ENCODE peak calls at places on chromosomes 2 and 18, in seven cellular contexts. J, Z, R, U, E, M and Q are unnamed samples.

GRCh38 chr18:4510709-4511108 is 55.6 kb upstream of the DLGAP1 start:
- DNase-seq in J (no peak), Z (no peak), R (no peak), U (peak), E (peak), M (no peak), Q (no peak)

GRCh38 chr18:23825496-23825895 is 136.2 kb downstream of the LAMA3 start:
- DNase-seq in J (no peak), Z (no peak), R (no peak), U (peak), E (no peak), M (no peak), Q (no peak)

GRCh38 chr2:86211033-86211795 is 12.0 kb downstream of the MRPL35 start:
- DNase-seq in J (no peak), Z (no peak), R (no peak), U (no peak), E (no peak), M (no peak), Q (no peak)

GRCh38 chr18:40851014-40851429 is 1104.0 kb upstream of the PIK3C3 start:
- DNase-seq in J (peak), Z (no peak), R (peak), U (peak), E (no peak), M (no peak), Q (peak)

GRCh38 chr2:54773838-54774237 is 50.4 kb downstream of the EML6 start:
- DNase-seq in J (no peak), Z (no peak), R (no peak), U (peak), E (no peak), M (no peak), Q (peak)

GRCh38 chr18:79883461-79884295 is 67.8 kb downstream of the SLC66A2 start:
- DNase-seq in J (no peak), Z (no peak), R (no peak), U (no peak), E (no peak), M (no peak), Q (no peak)

GRCh38 chr18:354003-354402 is 86.2 kb upstream of the THOC1 start:
- DNase-seq in J (no peak), Z (no peak), R (no peak), U (peak), E (no peak), M (no peak), Q (no peak)

GRCh38 chr2:137093116-137093515 is 327.8 kb downstream of the THSD7B start:
- DNase-seq in J (no peak), Z (no peak), R (no peak), U (no peak), E (no peak), M (no peak), Q (no peak)

GRCh38 chr2:124147552-124147951 is 122.5 kb downstream of the CNTNAP5 start:
- DNase-seq in J (no peak), Z (no peak), R (no peak), U (no peak), E (no peak), M (no peak), Q (no peak)

GRCh38 chr18:12726774-12727550 is 24.1 kb downstream of the PSMG2 start:
- DNase-seq in J (peak), Z (no peak), R (peak), U (peak), E (peak), M (no peak), Q (peak)

GRCh38 chr2:139259422-139260051 is 479.3 kb upstream of the NXPH2 start:
- DNase-seq in J (no peak), Z (no peak), R (no peak), U (no peak), E (no peak), M (no peak), Q (no peak)

GRCh38 chr2:98821629-98822135 is 90.8 kb upstream of the MGAT4A start:
- DNase-seq in J (no peak), Z (no peak), R (no peak), U (no peak), E (no peak), M (no peak), Q (no peak)

GRCh38 chr2:11387831-11388230 is 43.4 kb upstream of the ROCK2 start:
- DNase-seq in J (no peak), Z (no peak), R (peak), U (no peak), E (no peak), M (no peak), Q (no peak)

GRCh38 chr2:56008661-56009411 is 85.3 kb upstream of the EFEMP1 start:
- DNase-seq in J (peak), Z (peak), R (no peak), U (peak), E (no peak), M (no peak), Q (peak)

GRCh38 chr2:171626949-171627348 is 60.3 kb upstream of the DYNC1I2 start:
- DNase-seq in J (no peak), Z (no peak), R (no peak), U (no peak), E (no peak), M (no peak), Q (no peak)

GRCh38 chr2:156339110-156339847 is 6.8 kb upstream of the NR4A2 start:
- DNase-seq in J (no peak), Z (no peak), R (peak), U (no peak), E (no peak), M (no peak), Q (no peak)

GRCh38 chr2:26561918-26562810 is 79.0 kb downstream of the CIB4 start:
- DNase-seq in J (no peak), Z (peak), R (peak), U (peak), E (peak), M (no peak), Q (peak)

GRCh38 chr2:75710220-75710576 is 517 bp downstream of the GCFC2 start:
- DNase-seq in J (no peak), Z (no peak), R (no peak), U (no peak), E (no peak), M (no peak), Q (no peak)

GRCh38 chr2:75710577-75711253 is at the start of gene GCFC2:
- DNase-seq in J (peak), Z (peak), R (peak), U (peak), E (peak), M (peak), Q (peak)

GRCh38 chr2:75707901-75708300 is 2.8 kb downstream of the GCFC2 start:
- DNase-seq in J (peak), Z (no peak), R (no peak), U (peak), E (no peak), M (no peak), Q (peak)

GRCh38 chr2:75705921-75706320 is 4.8 kb downstream of the GCFC2 start:
- DNase-seq in J (peak), Z (no peak), R (no peak), U (no peak), E (no peak), M (no peak), Q (peak)

GRCh38 chr2:75709297-75709696 is 1.4 kb downstream of the GCFC2 start:
- DNase-seq in J (no peak), Z (no peak), R (no peak), U (peak), E (peak), M (no peak), Q (no peak)
- H3K4me3 ChIP-seq in J (no peak), Z (peak), R (peak), U (peak), E (peak), M (peak), Q (peak)

DNA sequence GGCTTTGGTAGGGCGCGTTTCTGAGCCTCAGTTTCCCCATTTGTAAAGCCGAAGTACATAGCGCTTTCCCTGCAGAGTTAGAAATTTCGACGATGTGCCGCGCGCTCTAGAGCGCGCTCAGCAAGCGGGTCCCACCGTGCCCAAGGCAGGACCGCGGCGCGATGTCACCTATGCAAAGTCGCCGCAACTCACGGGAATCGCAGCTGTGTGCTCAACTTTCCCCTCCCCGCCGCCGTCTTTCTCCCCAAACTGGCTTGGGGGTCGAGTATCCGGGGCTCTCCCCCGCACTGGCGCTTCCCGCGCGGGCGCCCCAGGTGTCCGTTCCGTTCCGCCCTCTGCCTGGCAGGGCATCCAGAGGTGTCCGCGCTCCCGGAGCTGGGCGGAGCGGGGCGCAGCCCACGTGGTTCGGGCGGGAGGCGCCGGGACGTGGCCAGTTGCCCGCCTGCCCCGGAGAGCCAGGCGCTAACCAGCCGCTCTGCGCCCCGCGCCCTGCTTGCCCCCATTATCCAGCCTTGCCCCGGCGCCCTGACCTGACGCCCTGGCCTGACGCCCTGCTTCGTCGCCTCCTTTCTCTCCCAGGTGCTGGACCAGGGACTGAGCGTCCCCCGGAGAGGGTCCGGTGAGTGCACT is at the start of gene MLPH:
- DNase-seq in J (peak), Z (peak), R (peak), U (peak), E (no peak), M (no peak), Q (peak)
- H3K4me3 ChIP-seq in J (peak), Z (peak), R (peak), U (peak), E (no peak), M (peak), Q (peak)

GRCh38 chr2:240579071-240579762 is 7.3 kb upstream of the CAPN10 start:
- DNase-seq in J (no peak), Z (no peak), R (no peak), U (no peak), E (no peak), M (no peak), Q (no peak)

GRCh38 chr2:240578488-240578887 is 8.0 kb upstream of the CAPN10 start:
- DNase-seq in J (no peak), Z (no peak), R (no peak), U (no peak), E (no peak), M (no peak), Q (no peak)

GRCh38 chr2:240581811-240582210 is 4.7 kb upstream of the CAPN10 start:
- DNase-seq in J (no peak), Z (no peak), R (no peak), U (no peak), E (no peak), M (no peak), Q (no peak)

GRCh38 chr2:240578110-240578450 is 8.5 kb upstream of the CAPN10 start:
- DNase-seq in J (no peak), Z (peak), R (no peak), U (no peak), E (no peak), M (no peak), Q (no peak)

GRCh38 chr2:240579771-240580614 is 6.5 kb upstream of the CAPN10 start:
- DNase-seq in J (peak), Z (no peak), R (peak), U (peak), E (peak), M (no peak), Q (peak)
- H3K4me3 ChIP-seq in J (no peak), Z (no peak), R (peak), U (no peak), E (no peak), M (no peak), Q (no peak)

DNA sequence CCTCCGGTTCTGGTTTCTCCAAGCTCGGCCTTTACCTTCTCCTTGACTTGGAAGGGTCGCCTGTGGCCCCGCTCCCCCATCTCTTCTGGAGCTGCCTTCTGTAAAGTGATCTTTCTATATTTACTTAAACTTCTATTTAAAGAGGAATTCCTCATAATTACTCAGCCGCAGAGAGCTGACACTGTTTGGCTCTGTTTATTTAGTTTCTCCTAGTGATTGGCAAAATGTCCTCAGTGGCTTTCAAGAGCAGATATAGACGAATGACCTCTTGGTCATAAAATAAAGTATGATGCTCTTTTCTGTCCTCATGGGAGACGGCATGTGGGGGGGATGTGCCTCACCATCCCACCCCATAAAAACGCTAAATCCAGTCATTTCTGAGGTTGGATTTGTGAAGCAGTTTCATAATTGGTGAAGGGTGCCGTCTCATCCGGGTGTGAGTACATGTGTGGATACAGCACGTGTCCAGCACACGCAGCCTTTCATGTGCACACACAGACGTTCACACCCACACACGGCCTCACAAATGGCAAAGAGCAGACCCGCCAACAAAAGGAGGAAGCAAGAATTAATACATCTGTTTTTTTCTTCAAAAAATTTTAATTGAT is 43.4 kb upstream of the SMAD7 start:
- DNase-seq in J (peak), Z (no peak), R (no peak), U (peak), E (no peak), M (no peak), Q (peak)
- H3K4me3 ChIP-seq in J (no peak), Z (no peak), R (no peak), U (no peak), E (no peak), M (no peak), Q (no peak)

GRCh38 chr2:233060500-233061006 is 411 bp downstream of the INPP5D start:
- DNase-seq in J (no peak), Z (no peak), R (peak), U (no peak), E (no peak), M (no peak), Q (no peak)
- H3K4me3 ChIP-seq in J (no peak), Z (peak), R (peak), U (no peak), E (peak), M (no peak), Q (no peak)

GRCh38 chr2:199911052-199911876 is at the start of gene C2orf69:
- DNase-seq in J (peak), Z (peak), R (peak), U (peak), E (peak), M (peak), Q (peak)
- H3K4me3 ChIP-seq in J (peak), Z (peak), R (peak), U (peak), E (peak), M (peak), Q (peak)

GRCh38 chr2:73215254-73215653 is 1.2 kb downstream of the SMYD5 start:
- DNase-seq in J (no peak), Z (no peak), R (no peak), U (no peak), E (no peak), M (no peak), Q (no peak)
- H3K4me3 ChIP-seq in J (no peak), Z (peak), R (peak), U (peak), E (peak), M (peak), Q (no peak)

DNA sequence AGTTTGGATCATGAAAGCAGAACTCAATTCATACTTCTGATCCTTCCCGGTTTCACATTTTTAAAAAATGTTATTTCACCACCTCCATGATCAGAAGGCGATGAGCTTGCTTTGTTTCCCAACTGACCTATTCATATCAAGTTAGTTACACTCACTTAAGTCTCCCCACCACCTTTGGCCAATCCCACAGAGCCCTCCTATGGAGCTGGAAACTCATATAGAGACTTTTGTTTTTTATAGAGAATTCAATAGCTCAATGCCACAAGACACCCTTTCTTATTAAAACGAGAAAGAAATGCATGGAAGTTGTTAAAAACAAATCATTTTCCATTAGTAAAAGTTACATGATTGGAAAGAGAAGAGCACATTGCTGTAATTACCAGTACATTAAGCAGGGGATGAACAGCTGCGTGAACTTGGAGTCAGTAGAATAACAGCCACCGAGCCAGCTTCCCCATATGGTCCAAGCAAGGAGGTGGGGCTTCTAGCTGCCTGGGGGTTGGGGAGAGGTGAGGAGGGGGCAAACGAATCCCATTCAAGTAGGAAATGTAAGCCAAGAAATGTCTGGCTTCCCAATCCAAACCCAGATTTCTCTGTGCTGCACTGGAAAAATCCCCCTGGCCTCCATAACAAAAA is 614.6 kb downstream of the IRS1 start:
- DNase-seq in J (peak), Z (peak), R (no peak), U (peak), E (no peak), M (no peak), Q (peak)
- H3K4me3 ChIP-seq in J (peak), Z (no peak), R (no peak), U (peak), E (no peak), M (peak), Q (peak)

DNA sequence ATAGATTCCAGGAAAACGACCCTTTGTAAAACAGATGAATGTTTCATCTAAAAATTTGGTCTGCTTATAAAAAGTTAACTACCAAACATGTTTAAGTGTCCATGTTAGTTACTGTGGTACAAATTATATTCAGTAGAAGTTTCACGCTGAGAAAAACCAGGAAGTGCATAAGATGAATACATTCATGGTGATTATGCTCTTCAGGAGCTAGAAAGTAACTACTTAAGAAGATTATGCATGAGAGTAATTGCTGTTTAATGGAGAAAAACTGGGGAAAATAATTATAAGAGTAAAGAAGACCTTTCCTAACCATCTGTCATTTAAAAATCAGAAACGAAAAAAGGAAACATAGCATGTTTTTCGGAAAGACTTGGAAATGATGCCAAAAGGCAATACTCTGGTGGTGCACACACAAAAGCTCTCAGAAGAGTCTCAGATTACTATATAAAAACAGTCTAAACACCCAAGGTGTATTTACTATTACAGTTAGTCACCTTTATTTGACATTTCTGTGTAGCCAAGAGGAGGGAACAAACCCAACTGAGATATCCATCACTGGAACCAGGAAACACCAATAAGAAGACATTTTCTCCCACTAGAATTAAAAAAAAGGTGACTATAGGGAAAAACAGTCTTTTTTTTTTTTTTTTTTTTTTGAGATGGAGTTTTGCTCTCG is 38.8 kb upstream of the METTL21A start:
- DNase-seq in J (no peak), Z (no peak), R (no peak), U (no peak), E (no peak), M (no peak), Q (no peak)
- H3K4me3 ChIP-seq in J (no peak), Z (no peak), R (no peak), U (no peak), E (no peak), M (no peak), Q (no peak)

DNA sequence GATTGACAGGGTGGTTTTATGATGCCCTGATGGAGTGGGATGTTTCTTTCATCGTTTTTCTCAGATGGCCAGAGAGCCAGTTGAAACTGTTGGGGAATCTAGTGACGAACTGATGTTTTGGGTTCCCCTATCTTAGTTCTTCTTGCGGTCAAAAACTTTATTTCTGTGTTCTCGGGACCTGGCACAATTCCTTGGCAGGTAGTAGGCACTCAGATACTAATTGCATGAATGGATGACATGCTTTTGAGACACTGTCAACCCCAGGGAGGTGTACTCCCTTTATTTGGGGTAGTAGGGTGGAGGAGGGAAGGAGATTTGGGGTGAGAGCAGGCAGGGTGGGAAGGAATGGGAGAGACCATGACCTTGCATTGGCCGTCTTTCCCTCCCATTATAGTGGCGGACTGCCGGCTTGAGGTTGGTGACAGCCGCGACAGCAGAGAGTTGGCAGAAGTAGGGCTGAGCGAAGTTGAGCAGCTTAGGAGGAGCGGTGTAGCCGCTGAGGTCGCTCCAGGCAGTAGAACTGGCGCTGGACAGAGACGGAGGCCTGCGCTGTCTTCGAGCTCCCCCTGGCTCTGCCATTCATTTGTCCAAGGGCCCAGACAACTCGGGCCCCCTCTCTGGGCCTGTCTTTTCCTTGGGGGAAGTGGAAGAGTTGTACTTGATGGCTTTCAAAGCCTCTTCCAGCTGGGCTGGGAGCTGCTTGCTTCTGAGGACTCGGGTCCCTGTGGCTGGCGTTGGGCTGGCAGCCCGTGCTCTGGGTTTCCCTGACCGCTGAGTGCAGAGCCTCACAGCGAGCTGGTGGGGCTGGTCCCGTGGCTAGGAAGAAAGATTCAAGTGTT is 2.6 kb downstream of the TET3 start:
- DNase-seq in J (peak), Z (peak), R (peak), U (no peak), E (peak), M (no peak), Q (no peak)
- H3K4me3 ChIP-seq in J (no peak), Z (peak), R (peak), U (no peak), E (peak), M (peak), Q (no peak)